ENCODE peak calls at places on chromosomes 3 and 15, in eight cellular contexts. One of them, this sample, is unnamed.

GRCh38 chr15:80059786-80060489 is 462 bp downstream of the ZFAND6 start:
- DNase-seq in adrenal gland: peak; percentile 66
- DNase-seq in fibroblast of lung: no peak
- DNase-seq in mesenchymal stem cell: peak; percentile 47
- DNase-seq in coronary artery: peak; percentile 77
- DNase-seq in endodermal cell: no peak
- DNase-seq in uterus: no peak
- DNase-seq in left ventricle myocardium inferior: no peak
- DNase-seq in this sample: peak; percentile 78

GRCh38 chr15:68299436-68299835 is 21.9 kb downstream of the FEM1B start:
- DNase-seq in adrenal gland: peak; percentile 57
- DNase-seq in endodermal cell: no peak
- DNase-seq in uterus: peak; percentile 42
- DNase-seq in left ventricle myocardium inferior: no peak
- DNase-seq in mesenchymal stem cell: no peak
- DNase-seq in fibroblast of lung: no peak
- DNase-seq in coronary artery: peak; percentile 60
- DNase-seq in this sample: no peak

GRCh38 chr3:128144512-128144911 is 8.8 kb upstream of the EEFSEC start:
- DNase-seq in left ventricle myocardium inferior: no peak
- DNase-seq in coronary artery: no peak
- DNase-seq in adrenal gland: no peak
- DNase-seq in uterus: no peak
- DNase-seq in fibroblast of lung: no peak
- DNase-seq in endodermal cell: no peak
- DNase-seq in mesenchymal stem cell: no peak
- DNase-seq in this sample: no peak

GRCh38 chr15:65389226-65389625 is 11.4 kb upstream of the IGDCC3 start:
- DNase-seq in uterus: no peak
- DNase-seq in endodermal cell: no peak
- DNase-seq in coronary artery: no peak
- DNase-seq in fibroblast of lung: no peak
- DNase-seq in mesenchymal stem cell: no peak
- DNase-seq in left ventricle myocardium inferior: peak; percentile 2
- DNase-seq in adrenal gland: no peak
- DNase-seq in this sample: no peak

GRCh38 chr3:160381470-160381869 is 17.6 kb downstream of the IFT80 start:
- DNase-seq in mesenchymal stem cell: peak; percentile 36
- DNase-seq in adrenal gland: no peak
- DNase-seq in left ventricle myocardium inferior: no peak
- DNase-seq in uterus: no peak
- DNase-seq in endodermal cell: no peak
- DNase-seq in coronary artery: no peak
- DNase-seq in fibroblast of lung: no peak
- DNase-seq in this sample: no peak

GRCh38 chr3:65045138-65045537 is 357.3 kb upstream of the ADAMTS9 start:
- DNase-seq in fibroblast of lung: no peak
- DNase-seq in mesenchymal stem cell: no peak
- DNase-seq in uterus: no peak
- DNase-seq in coronary artery: no peak
- DNase-seq in adrenal gland: no peak
- DNase-seq in endodermal cell: no peak
- DNase-seq in left ventricle myocardium inferior: no peak
- DNase-seq in this sample: no peak

GRCh38 chr3:112744825-112745566 is 101.7 kb downstream of the CD200R1L start:
- DNase-seq in left ventricle myocardium inferior: no peak
- DNase-seq in uterus: no peak
- DNase-seq in mesenchymal stem cell: no peak
- DNase-seq in adrenal gland: no peak
- DNase-seq in endodermal cell: no peak
- DNase-seq in coronary artery: no peak
- DNase-seq in fibroblast of lung: peak; percentile 67
- DNase-seq in this sample: no peak

GRCh38 chr3:114351822-114352145 is 58.0 kb downstream of the TIGIT start:
- DNase-seq in mesenchymal stem cell: no peak
- DNase-seq in left ventricle myocardium inferior: no peak
- DNase-seq in fibroblast of lung: no peak
- DNase-seq in endodermal cell: no peak
- DNase-seq in coronary artery: no peak
- DNase-seq in uterus: no peak
- DNase-seq in adrenal gland: no peak
- DNase-seq in this sample: no peak

GRCh38 chr3:13012228-13012691 is 61.0 kb downstream of the IQSEC1 start:
- DNase-seq in coronary artery: no peak
- DNase-seq in endodermal cell: no peak
- DNase-seq in uterus: no peak
- DNase-seq in mesenchymal stem cell: peak; percentile 67
- DNase-seq in adrenal gland: peak; percentile 89
- DNase-seq in fibroblast of lung: peak; percentile 24
- DNase-seq in left ventricle myocardium inferior: peak; percentile 73
- DNase-seq in this sample: no peak

GRCh38 chr3:135240426-135240825 is 445.4 kb downstream of the EPHB1 start:
- DNase-seq in fibroblast of lung: no peak
- DNase-seq in endodermal cell: peak; percentile 86
- DNase-seq in mesenchymal stem cell: no peak
- DNase-seq in adrenal gland: no peak
- DNase-seq in uterus: no peak
- DNase-seq in coronary artery: no peak
- DNase-seq in left ventricle myocardium inferior: no peak
- DNase-seq in this sample: no peak

GRCh38 chr3:192816274-192816853 is 89.0 kb upstream of the FGF12 start:
- DNase-seq in mesenchymal stem cell: peak; percentile 71
- DNase-seq in uterus: no peak
- DNase-seq in left ventricle myocardium inferior: no peak
- DNase-seq in coronary artery: no peak
- DNase-seq in endodermal cell: peak; percentile 52
- DNase-seq in adrenal gland: no peak
- DNase-seq in fibroblast of lung: peak; percentile 75
- DNase-seq in this sample: no peak

GRCh38 chr3:130242850-130243569 is 102.5 kb upstream of the COL6A5 start:
- DNase-seq in left ventricle myocardium inferior: no peak
- DNase-seq in adrenal gland: peak; percentile 25
- DNase-seq in fibroblast of lung: peak; percentile 18
- DNase-seq in coronary artery: no peak
- DNase-seq in mesenchymal stem cell: peak; percentile 18
- DNase-seq in endodermal cell: no peak
- DNase-seq in uterus: no peak
- DNase-seq in this sample: no peak

GRCh38 chr15:61038387-61038786 is 190.7 kb downstream of the RORA start:
- DNase-seq in uterus: peak; percentile 52
- DNase-seq in fibroblast of lung: peak; percentile 65
- DNase-seq in adrenal gland: peak; percentile 48
- DNase-seq in left ventricle myocardium inferior: no peak
- DNase-seq in endodermal cell: no peak
- DNase-seq in mesenchymal stem cell: peak; percentile 9
- DNase-seq in coronary artery: no peak
- DNase-seq in this sample: no peak

GRCh38 chr15:40467260-40467615 is 3.5 kb upstream of the CHST14 start:
- DNase-seq in adrenal gland: no peak
- DNase-seq in coronary artery: no peak
- DNase-seq in uterus: no peak
- DNase-seq in endodermal cell: no peak
- DNase-seq in left ventricle myocardium inferior: no peak
- DNase-seq in mesenchymal stem cell: no peak
- DNase-seq in fibroblast of lung: no peak
- DNase-seq in this sample: no peak

GRCh38 chr15:64110945-64111678 is 15.3 kb downstream of the SNX1 start:
- DNase-seq in endodermal cell: no peak
- DNase-seq in mesenchymal stem cell: no peak
- DNase-seq in left ventricle myocardium inferior: no peak
- DNase-seq in adrenal gland: no peak
- DNase-seq in fibroblast of lung: no peak
- DNase-seq in uterus: no peak
- DNase-seq in coronary artery: no peak
- DNase-seq in this sample: no peak
- H3K27ac ChIP-seq in endodermal cell: no peak overlapping the region
- H3K27ac ChIP-seq in mesenchymal stem cell: no peak overlapping the region
- H3K27ac ChIP-seq in left ventricle myocardium inferior: peak overlapping the region; percentile 57
- H3K27ac ChIP-seq in adrenal gland: no peak overlapping the region
- H3K27ac ChIP-seq in fibroblast of lung: no peak overlapping the region
- H3K27ac ChIP-seq in uterus: no peak overlapping the region
- H3K27ac ChIP-seq in coronary artery: no peak overlapping the region
- H3K27ac ChIP-seq in this sample: no peak overlapping the region

GRCh38 chr15:74598126-74598842 is 17.4 kb upstream of the CLK3 start:
- DNase-seq in adrenal gland: peak; percentile 94
- DNase-seq in coronary artery: peak; percentile 92
- DNase-seq in uterus: peak; percentile 93
- DNase-seq in mesenchymal stem cell: no peak
- DNase-seq in fibroblast of lung: peak; percentile 85
- DNase-seq in endodermal cell: peak; percentile 96
- DNase-seq in left ventricle myocardium inferior: peak; percentile 96
- DNase-seq in this sample: peak; percentile 97
- H3K4me3 ChIP-seq in adrenal gland: peak overlapping the region; percentile 52
- H3K4me3 ChIP-seq in coronary artery: peak overlapping the region; percentile 66
- H3K4me3 ChIP-seq in uterus: peak overlapping the region; percentile 52
- H3K4me3 ChIP-seq in mesenchymal stem cell: no peak overlapping the region
- H3K4me3 ChIP-seq in fibroblast of lung: peak overlapping the region; percentile 78
- H3K4me3 ChIP-seq in endodermal cell: no peak overlapping the region
- H3K4me3 ChIP-seq in left ventricle myocardium inferior: peak overlapping the region; percentile 82
- H3K4me3 ChIP-seq in this sample: peak overlapping the region; percentile 43

GRCh38 chr3:73094127-73094526 is 32.7 kb downstream of the EBLN2 start:
- DNase-seq in left ventricle myocardium inferior: no peak
- DNase-seq in fibroblast of lung: no peak
- DNase-seq in mesenchymal stem cell: peak; percentile 43
- DNase-seq in coronary artery: no peak
- DNase-seq in adrenal gland: no peak
- DNase-seq in endodermal cell: peak; percentile 59
- DNase-seq in uterus: no peak
- DNase-seq in this sample: no peak
- H3K27ac ChIP-seq in left ventricle myocardium inferior: no peak overlapping the region
- H3K27ac ChIP-seq in fibroblast of lung: no peak overlapping the region
- H3K27ac ChIP-seq in mesenchymal stem cell: no peak overlapping the region
- H3K27ac ChIP-seq in coronary artery: no peak overlapping the region
- H3K27ac ChIP-seq in adrenal gland: no peak overlapping the region
- H3K27ac ChIP-seq in endodermal cell: no peak overlapping the region
- H3K27ac ChIP-seq in uterus: no peak overlapping the region
- H3K27ac ChIP-seq in this sample: no peak overlapping the region

GRCh38 chr15:98901438-98901837 is 106.2 kb downstream of the PGPEP1L start:
- DNase-seq in left ventricle myocardium inferior: no peak
- DNase-seq in fibroblast of lung: no peak
- DNase-seq in uterus: no peak
- DNase-seq in mesenchymal stem cell: peak; percentile 50
- DNase-seq in endodermal cell: no peak
- DNase-seq in coronary artery: no peak
- DNase-seq in adrenal gland: no peak
- DNase-seq in this sample: no peak
- H3K4me3 ChIP-seq in left ventricle myocardium inferior: no peak overlapping the region
- H3K4me3 ChIP-seq in fibroblast of lung: no peak overlapping the region
- H3K4me3 ChIP-seq in uterus: no peak overlapping the region
- H3K4me3 ChIP-seq in mesenchymal stem cell: no peak overlapping the region
- H3K4me3 ChIP-seq in endodermal cell: no peak overlapping the region
- H3K4me3 ChIP-seq in coronary artery: no peak overlapping the region
- H3K4me3 ChIP-seq in adrenal gland: no peak overlapping the region
- H3K4me3 ChIP-seq in this sample: no peak overlapping the region

GRCh38 chr3:20057612-20058180 is 17.4 kb downstream of the KAT2B start:
- DNase-seq in left ventricle myocardium inferior: no peak
- DNase-seq in mesenchymal stem cell: no peak
- DNase-seq in adrenal gland: no peak
- DNase-seq in coronary artery: no peak
- DNase-seq in uterus: no peak
- DNase-seq in endodermal cell: no peak
- DNase-seq in fibroblast of lung: peak; percentile 51
- DNase-seq in this sample: no peak
- H3K27ac ChIP-seq in left ventricle myocardium inferior: peak overlapping the region; percentile 84
- H3K27ac ChIP-seq in mesenchymal stem cell: no peak overlapping the region
- H3K27ac ChIP-seq in adrenal gland: peak overlapping the region; percentile 63
- H3K27ac ChIP-seq in coronary artery: peak overlapping the region; percentile 50
- H3K27ac ChIP-seq in uterus: peak overlapping the region; percentile 20
- H3K27ac ChIP-seq in endodermal cell: no peak overlapping the region
- H3K27ac ChIP-seq in fibroblast of lung: no peak overlapping the region
- H3K27ac ChIP-seq in this sample: peak overlapping the region; percentile 92

GRCh38 chr15:98703291-98703690 is 55.0 kb downstream of the IGF1R start:
- DNase-seq in left ventricle myocardium inferior: no peak
- DNase-seq in mesenchymal stem cell: no peak
- DNase-seq in endodermal cell: no peak
- DNase-seq in fibroblast of lung: no peak
- DNase-seq in adrenal gland: no peak
- DNase-seq in uterus: no peak
- DNase-seq in coronary artery: no peak
- DNase-seq in this sample: no peak

GRCh38 chr15:98705070-98705469 is 56.7 kb downstream of the IGF1R start:
- DNase-seq in mesenchymal stem cell: no peak
- DNase-seq in adrenal gland: no peak
- DNase-seq in fibroblast of lung: no peak
- DNase-seq in endodermal cell: no peak
- DNase-seq in coronary artery: no peak
- DNase-seq in uterus: no peak
- DNase-seq in left ventricle myocardium inferior: no peak
- DNase-seq in this sample: no peak

GRCh38 chr15:98698792-98699191 is 50.5 kb downstream of the IGF1R start:
- DNase-seq in adrenal gland: no peak
- DNase-seq in left ventricle myocardium inferior: no peak
- DNase-seq in coronary artery: no peak
- DNase-seq in mesenchymal stem cell: no peak
- DNase-seq in endodermal cell: no peak
- DNase-seq in uterus: no peak
- DNase-seq in fibroblast of lung: no peak
- DNase-seq in this sample: no peak

GRCh38 chr15:98700501-98700900 is 52.2 kb downstream of the IGF1R start:
- DNase-seq in adrenal gland: no peak
- DNase-seq in coronary artery: no peak
- DNase-seq in fibroblast of lung: no peak
- DNase-seq in uterus: no peak
- DNase-seq in endodermal cell: no peak
- DNase-seq in left ventricle myocardium inferior: no peak
- DNase-seq in mesenchymal stem cell: no peak
- DNase-seq in this sample: no peak

GRCh38 chr15:98699591-98700424 is 51.5 kb downstream of the IGF1R start:
- DNase-seq in adrenal gland: no peak
- DNase-seq in mesenchymal stem cell: no peak
- DNase-seq in fibroblast of lung: no peak
- DNase-seq in uterus: no peak
- DNase-seq in endodermal cell: no peak
- DNase-seq in coronary artery: no peak
- DNase-seq in left ventricle myocardium inferior: no peak
- DNase-seq in this sample: no peak
- H3K4me3 ChIP-seq in adrenal gland: no peak overlapping the region
- H3K4me3 ChIP-seq in mesenchymal stem cell: no peak overlapping the region
- H3K4me3 ChIP-seq in fibroblast of lung: no peak overlapping the region
- H3K4me3 ChIP-seq in uterus: no peak overlapping the region
- H3K4me3 ChIP-seq in endodermal cell: no peak overlapping the region
- H3K4me3 ChIP-seq in coronary artery: no peak overlapping the region
- H3K4me3 ChIP-seq in left ventricle myocardium inferior: no peak overlapping the region
- H3K4me3 ChIP-seq in this sample: no peak overlapping the region

This sample was measured in RWPE2.